ENCODE peak calls at places on chromosome 14, in ten cellular contexts. One of them, this sample, is unnamed.

GRCh38 chr14:60775296-60775695 is 40.7 kb downstream of the MNAT1 start:
- DNase-seq in HCT116: no peak
- DNase-seq in A549: no peak
- DNase-seq in transverse colon: no peak
- DNase-seq in CD4-positive, CD25-positive, alpha-beta regulatory T cell: no peak
- DNase-seq in uterus: no peak
- DNase-seq in CD4-positive, alpha-beta T cell: no peak
- DNase-seq in A673: no peak
- DNase-seq in adrenal gland: no peak
- DNase-seq in stomach: no peak
- DNase-seq in this sample: no peak

GRCh38 chr14:33229269-33229924 is 290.7 kb downstream of the NPAS3 start:
- DNase-seq in HCT116: no peak
- DNase-seq in A549: no peak
- DNase-seq in transverse colon: no peak
- DNase-seq in CD4-positive, CD25-positive, alpha-beta regulatory T cell: no peak
- DNase-seq in uterus: no peak
- DNase-seq in CD4-positive, alpha-beta T cell: no peak
- DNase-seq in A673: peak; percentile 82
- DNase-seq in adrenal gland: no peak
- DNase-seq in stomach: no peak
- DNase-seq in this sample: no peak

GRCh38 chr14:22588419-22589095 is 467 bp downstream of the DAD1 start:
- DNase-seq in HCT116: no peak
- DNase-seq in A549: no peak
- DNase-seq in transverse colon: no peak
- DNase-seq in CD4-positive, CD25-positive, alpha-beta regulatory T cell: no peak
- DNase-seq in uterus: no peak
- DNase-seq in CD4-positive, alpha-beta T cell: no peak
- DNase-seq in A673: no peak
- DNase-seq in adrenal gland: no peak
- DNase-seq in stomach: no peak
- DNase-seq in this sample: no peak

GRCh38 chr14:25122188-25122587 is 72.2 kb upstream of the STXBP6 start:
- DNase-seq in HCT116: no peak
- DNase-seq in A549: no peak
- DNase-seq in transverse colon: no peak
- DNase-seq in CD4-positive, CD25-positive, alpha-beta regulatory T cell: no peak
- DNase-seq in uterus: no peak
- DNase-seq in CD4-positive, alpha-beta T cell: no peak
- DNase-seq in A673: no peak
- DNase-seq in adrenal gland: no peak
- DNase-seq in stomach: no peak
- DNase-seq in this sample: no peak

GRCh38 chr14:90799420-90799819 is 16.8 kb downstream of the TTC7B start:
- DNase-seq in HCT116: no peak
- DNase-seq in A549: no peak
- DNase-seq in transverse colon: no peak
- DNase-seq in CD4-positive, CD25-positive, alpha-beta regulatory T cell: no peak
- DNase-seq in uterus: no peak
- DNase-seq in CD4-positive, alpha-beta T cell: no peak
- DNase-seq in A673: no peak
- DNase-seq in adrenal gland: no peak
- DNase-seq in stomach: no peak
- DNase-seq in this sample: no peak

GRCh38 chr14:28773917-28774691 is 7.5 kb downstream of the FOXG1 start:
- DNase-seq in HCT116: no peak
- DNase-seq in A549: peak; percentile 43
- DNase-seq in transverse colon: no peak
- DNase-seq in CD4-positive, CD25-positive, alpha-beta regulatory T cell: no peak
- DNase-seq in uterus: no peak
- DNase-seq in CD4-positive, alpha-beta T cell: no peak
- DNase-seq in A673: peak; percentile 64
- DNase-seq in adrenal gland: no peak
- DNase-seq in stomach: no peak
- DNase-seq in this sample: no peak

GRCh38 chr14:100640481-100641273 is 53.5 kb upstream of the BEGAIN start:
- DNase-seq in HCT116: no peak
- DNase-seq in A549: no peak
- DNase-seq in transverse colon: peak; percentile 57
- DNase-seq in CD4-positive, CD25-positive, alpha-beta regulatory T cell: peak; percentile 77
- DNase-seq in uterus: no peak
- DNase-seq in CD4-positive, alpha-beta T cell: peak; percentile 68
- DNase-seq in A673: no peak
- DNase-seq in adrenal gland: no peak
- DNase-seq in stomach: peak; percentile 37
- DNase-seq in this sample: peak; percentile 39

GRCh38 chr14:77063581-77064289 is 34.3 kb upstream of the CIPC start:
- DNase-seq in HCT116: no peak
- DNase-seq in A549: no peak
- DNase-seq in transverse colon: no peak
- DNase-seq in CD4-positive, CD25-positive, alpha-beta regulatory T cell: no peak
- DNase-seq in uterus: no peak
- DNase-seq in CD4-positive, alpha-beta T cell: no peak
- DNase-seq in A673: no peak
- DNase-seq in adrenal gland: no peak
- DNase-seq in stomach: no peak
- DNase-seq in this sample: no peak

GRCh38 chr14:57617510-57617909 is 123.9 kb upstream of the CCDC198 start:
- DNase-seq in HCT116: no peak
- DNase-seq in A549: no peak
- DNase-seq in transverse colon: no peak
- DNase-seq in CD4-positive, CD25-positive, alpha-beta regulatory T cell: no peak
- DNase-seq in uterus: no peak
- DNase-seq in CD4-positive, alpha-beta T cell: no peak
- DNase-seq in A673: peak; percentile 29
- DNase-seq in adrenal gland: no peak
- DNase-seq in stomach: no peak
- DNase-seq in this sample: no peak

GRCh38 chr14:103886304-103887169 is 39.2 kb upstream of the PPP1R13B start:
- DNase-seq in HCT116: no peak
- DNase-seq in A549: no peak
- DNase-seq in transverse colon: no peak
- DNase-seq in CD4-positive, CD25-positive, alpha-beta regulatory T cell: no peak
- DNase-seq in uterus: no peak
- DNase-seq in CD4-positive, alpha-beta T cell: no peak
- DNase-seq in A673: peak; percentile 39
- DNase-seq in adrenal gland: no peak
- DNase-seq in stomach: no peak
- DNase-seq in this sample: no peak

GRCh38 chr14:49992901-49993335 is 100.0 kb downstream of the ARF6 start:
- DNase-seq in HCT116: no peak
- DNase-seq in A549: peak; percentile 88
- DNase-seq in transverse colon: no peak
- DNase-seq in CD4-positive, CD25-positive, alpha-beta regulatory T cell: no peak
- DNase-seq in uterus: no peak
- DNase-seq in CD4-positive, alpha-beta T cell: no peak
- DNase-seq in A673: no peak
- DNase-seq in adrenal gland: peak; percentile 87
- DNase-seq in stomach: no peak
- DNase-seq in this sample: no peak

GRCh38 chr14:45095143-45095542 is 11.2 kb downstream of the PRPF39 start:
- DNase-seq in HCT116: no peak
- DNase-seq in A549: no peak
- DNase-seq in transverse colon: no peak
- DNase-seq in CD4-positive, CD25-positive, alpha-beta regulatory T cell: no peak
- DNase-seq in uterus: no peak
- DNase-seq in CD4-positive, alpha-beta T cell: no peak
- DNase-seq in A673: no peak
- DNase-seq in adrenal gland: no peak
- DNase-seq in stomach: no peak
- DNase-seq in this sample: no peak

GRCh38 chr14:95353664-95354063 is 34.0 kb upstream of the CLMN start:
- DNase-seq in HCT116: no peak
- DNase-seq in A549: no peak
- DNase-seq in transverse colon: no peak
- DNase-seq in CD4-positive, CD25-positive, alpha-beta regulatory T cell: no peak
- DNase-seq in uterus: no peak
- DNase-seq in CD4-positive, alpha-beta T cell: no peak
- DNase-seq in A673: no peak
- DNase-seq in adrenal gland: no peak
- DNase-seq in stomach: no peak
- DNase-seq in this sample: no peak

GRCh38 chr14:105889666-105890473 is 363.5 kb downstream of the TMEM121 start:
- DNase-seq in HCT116: no peak
- DNase-seq in A549: no peak
- DNase-seq in transverse colon: peak; percentile 4
- DNase-seq in CD4-positive, CD25-positive, alpha-beta regulatory T cell: no peak
- DNase-seq in uterus: peak; percentile 8
- DNase-seq in CD4-positive, alpha-beta T cell: no peak
- DNase-seq in A673: no peak
- DNase-seq in adrenal gland: no peak
- DNase-seq in stomach: no peak
- DNase-seq in this sample: no peak

GRCh38 chr14:20184181-20184580 is 6.5 kb upstream of the OR11G2 start:
- DNase-seq in HCT116: no peak
- DNase-seq in A549: no peak
- DNase-seq in transverse colon: no peak
- DNase-seq in CD4-positive, CD25-positive, alpha-beta regulatory T cell: no peak
- DNase-seq in uterus: no peak
- DNase-seq in CD4-positive, alpha-beta T cell: no peak
- DNase-seq in A673: no peak
- DNase-seq in adrenal gland: no peak
- DNase-seq in stomach: no peak
- DNase-seq in this sample: no peak
- H3K9me3 ChIP-seq in HCT116: no peaks in the 10 kb centered on the region
- H3K9me3 ChIP-seq in A549: no peaks in the 10 kb centered on the region
- H3K9me3 ChIP-seq in transverse colon: no peaks in the 10 kb centered on the region
- H3K9me3 ChIP-seq in CD4-positive, CD25-positive, alpha-beta regulatory T cell: no peaks in the 10 kb centered on the region
- H3K9me3 ChIP-seq in uterus: no peaks in the 10 kb centered on the region
- H3K9me3 ChIP-seq in CD4-positive, alpha-beta T cell: no peaks in the 10 kb centered on the region
- H3K9me3 ChIP-seq in A673: no peaks in the 10 kb centered on the region
- H3K9me3 ChIP-seq in adrenal gland: no peaks in the 10 kb centered on the region
- H3K9me3 ChIP-seq in stomach: no peaks in the 10 kb centered on the region
- H3K9me3 ChIP-seq in this sample: no peaks in the 10 kb centered on the region

GRCh38 chr14:24092110-24092959 is 1.8 kb upstream of the PCK2 start:
- DNase-seq in HCT116: no peak
- DNase-seq in A549: no peak
- DNase-seq in transverse colon: peak; percentile 43
- DNase-seq in CD4-positive, CD25-positive, alpha-beta regulatory T cell: no peak
- DNase-seq in uterus: no peak
- DNase-seq in CD4-positive, alpha-beta T cell: no peak
- DNase-seq in A673: no peak
- DNase-seq in adrenal gland: no peak
- DNase-seq in stomach: peak; percentile 65
- DNase-seq in this sample: no peak
- H3K9me3 ChIP-seq in HCT116: no peaks in the 10 kb centered on the region
- H3K9me3 ChIP-seq in A549: no peaks in the 10 kb centered on the region
- H3K9me3 ChIP-seq in transverse colon: no peaks in the 10 kb centered on the region
- H3K9me3 ChIP-seq in CD4-positive, CD25-positive, alpha-beta regulatory T cell: no peaks in the 10 kb centered on the region
- H3K9me3 ChIP-seq in uterus: no peaks in the 10 kb centered on the region
- H3K9me3 ChIP-seq in CD4-positive, alpha-beta T cell: no peaks in the 10 kb centered on the region
- H3K9me3 ChIP-seq in A673: no peaks in the 10 kb centered on the region
- H3K9me3 ChIP-seq in adrenal gland: no peaks in the 10 kb centered on the region
- H3K9me3 ChIP-seq in stomach: no peaks in the 10 kb centered on the region
- H3K9me3 ChIP-seq in this sample: no peaks in the 10 kb centered on the region

DNA sequence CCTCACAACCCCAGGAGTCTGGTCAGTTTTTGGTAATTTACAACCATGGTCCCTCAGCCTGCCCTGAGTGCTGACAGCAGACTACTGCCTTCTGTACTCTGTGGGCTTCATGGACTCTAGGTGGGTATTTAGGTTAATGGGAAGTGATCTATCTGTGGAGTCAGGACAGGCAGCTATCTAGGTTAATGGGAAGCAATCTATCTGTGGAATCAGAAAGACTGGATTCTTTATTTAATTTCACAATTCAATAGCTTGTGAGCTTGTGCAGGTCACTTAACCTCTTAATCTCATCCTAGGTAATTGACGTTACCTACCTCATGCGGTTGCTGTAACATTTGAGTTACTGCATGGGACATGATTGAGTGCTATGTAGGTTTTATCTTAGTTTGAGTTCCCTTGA is 777.5 kb downstream of the NRXN3 start:
- DNase-seq in HCT116: no peak
- DNase-seq in A549: no peak
- DNase-seq in transverse colon: no peak
- DNase-seq in CD4-positive, CD25-positive, alpha-beta regulatory T cell: no peak
- DNase-seq in uterus: no peak
- DNase-seq in CD4-positive, alpha-beta T cell: no peak
- DNase-seq in A673: no peak
- DNase-seq in adrenal gland: no peak
- DNase-seq in stomach: no peak
- DNase-seq in this sample: no peak
- H3K9me3 ChIP-seq in HCT116: no peaks in the 10 kb centered on the region
- H3K9me3 ChIP-seq in A549: no peaks in the 10 kb centered on the region
- H3K9me3 ChIP-seq in transverse colon: no peaks in the 10 kb centered on the region
- H3K9me3 ChIP-seq in CD4-positive, CD25-positive, alpha-beta regulatory T cell: no peaks in the 10 kb centered on the region
- H3K9me3 ChIP-seq in uterus: no peaks in the 10 kb centered on the region
- H3K9me3 ChIP-seq in CD4-positive, alpha-beta T cell: no peaks in the 10 kb centered on the region
- H3K9me3 ChIP-seq in A673: no peaks in the 10 kb centered on the region
- H3K9me3 ChIP-seq in adrenal gland: no peaks in the 10 kb centered on the region
- H3K9me3 ChIP-seq in stomach: no peaks in the 10 kb centered on the region
- H3K9me3 ChIP-seq in this sample: no peaks in the 10 kb centered on the region

GRCh38 chr14:102088012-102088792 is 1.4 kb upstream of the HSP90AA1 start:
- DNase-seq in HCT116: no peak
- DNase-seq in A549: no peak
- DNase-seq in transverse colon: peak; percentile 56
- DNase-seq in CD4-positive, CD25-positive, alpha-beta regulatory T cell: no peak
- DNase-seq in uterus: peak; percentile 37
- DNase-seq in CD4-positive, alpha-beta T cell: peak; percentile 22
- DNase-seq in A673: no peak
- DNase-seq in adrenal gland: peak; percentile 62
- DNase-seq in stomach: peak; percentile 51
- DNase-seq in this sample: no peak

GRCh38 chr14:102086972-102087761 is at the start of gene HSP90AA1:
- DNase-seq in HCT116: peak; percentile 79
- DNase-seq in A549: peak; percentile 93
- DNase-seq in transverse colon: peak; percentile 94
- DNase-seq in CD4-positive, CD25-positive, alpha-beta regulatory T cell: peak; percentile 93
- DNase-seq in uterus: peak; percentile 95
- DNase-seq in CD4-positive, alpha-beta T cell: peak; percentile 93
- DNase-seq in A673: peak; percentile 97
- DNase-seq in adrenal gland: peak; percentile 96
- DNase-seq in stomach: peak; percentile 95
- DNase-seq in this sample: peak; percentile 92

GRCh38 chr14:102086346-102086971 is 385 bp downstream of the HSP90AA1 start:
- DNase-seq in HCT116: no peak
- DNase-seq in A549: peak; percentile 37
- DNase-seq in transverse colon: peak; percentile 60
- DNase-seq in CD4-positive, CD25-positive, alpha-beta regulatory T cell: peak; percentile 72
- DNase-seq in uterus: peak; percentile 51
- DNase-seq in CD4-positive, alpha-beta T cell: peak; percentile 49
- DNase-seq in A673: peak; percentile 62
- DNase-seq in adrenal gland: peak; percentile 54
- DNase-seq in stomach: peak; percentile 55
- DNase-seq in this sample: peak; percentile 64

GRCh38 chr14:102089621-102090343 is 2.9 kb upstream of the HSP90AA1 start:
- DNase-seq in HCT116: no peak
- DNase-seq in A549: no peak
- DNase-seq in transverse colon: no peak
- DNase-seq in CD4-positive, CD25-positive, alpha-beta regulatory T cell: no peak
- DNase-seq in uterus: no peak
- DNase-seq in CD4-positive, alpha-beta T cell: no peak
- DNase-seq in A673: no peak
- DNase-seq in adrenal gland: no peak
- DNase-seq in stomach: no peak
- DNase-seq in this sample: no peak

DNA sequence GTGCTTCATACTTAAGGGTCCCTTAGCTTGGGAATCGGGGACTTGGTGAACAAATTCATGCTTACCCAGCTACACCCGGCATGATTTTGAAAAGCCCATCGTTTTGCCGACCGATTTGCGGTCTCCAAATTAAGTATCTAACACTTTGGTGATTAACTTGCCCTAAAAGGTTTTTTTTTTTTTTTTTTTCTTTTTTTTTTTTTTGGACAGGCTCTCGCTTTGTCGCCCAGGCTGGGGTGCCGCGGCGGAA is 843 bp upstream of the HSP90AA1 start:
- DNase-seq in HCT116: no peak
- DNase-seq in A549: no peak
- DNase-seq in transverse colon: no peak
- DNase-seq in CD4-positive, CD25-positive, alpha-beta regulatory T cell: no peak
- DNase-seq in uterus: no peak
- DNase-seq in CD4-positive, alpha-beta T cell: no peak
- DNase-seq in A673: no peak
- DNase-seq in adrenal gland: no peak
- DNase-seq in stomach: no peak
- DNase-seq in this sample: no peak
- H3K9me3 ChIP-seq in HCT116: no peaks in the 10 kb centered on the region
- H3K9me3 ChIP-seq in A549: no peaks in the 10 kb centered on the region
- H3K9me3 ChIP-seq in transverse colon: no peaks in the 10 kb centered on the region
- H3K9me3 ChIP-seq in CD4-positive, CD25-positive, alpha-beta regulatory T cell: no peaks in the 10 kb centered on the region
- H3K9me3 ChIP-seq in uterus: no peaks in the 10 kb centered on the region
- H3K9me3 ChIP-seq in CD4-positive, alpha-beta T cell: no peaks in the 10 kb centered on the region
- H3K9me3 ChIP-seq in A673: no peaks in the 10 kb centered on the region
- H3K9me3 ChIP-seq in adrenal gland: no peaks in the 10 kb centered on the region
- H3K9me3 ChIP-seq in stomach: no peaks in the 10 kb centered on the region
- H3K9me3 ChIP-seq in this sample: no peaks in the 10 kb centered on the region